ENCODE peak calls at places on chromosomes 7 and 10, in five cellular contexts. One of them, this sample, is unnamed.

GRCh38 chr7:22654836-22655235 is 72.2 kb upstream of the IL6 start:
- DNase-seq in HepG2: no peak
- DNase-seq in K562: no peak
- DNase-seq in SK-N-SH: no peak
- DNase-seq in HCT116: no peak
- DNase-seq in this sample: no peak

GRCh38 chr7:128174391-128174790 is 66.7 kb upstream of the LEP start:
- DNase-seq in HepG2: no peak
- DNase-seq in K562: no peak
- DNase-seq in SK-N-SH: no peak
- DNase-seq in HCT116: no peak
- DNase-seq in this sample: no peak

GRCh38 chr7:116802144-116802747 is 60.1 kb upstream of the CAPZA2 start:
- DNase-seq in HepG2: no peak
- DNase-seq in K562: no peak
- DNase-seq in SK-N-SH: no peak
- DNase-seq in HCT116: no peak
- DNase-seq in this sample: no peak

GRCh38 chr7:148547946-148548345 is 42.6 kb upstream of the C7orf33 start:
- DNase-seq in HepG2: no peak
- DNase-seq in K562: no peak
- DNase-seq in SK-N-SH: no peak
- DNase-seq in HCT116: no peak
- DNase-seq in this sample: no peak

GRCh38 chr10:30747633-30748032 is 118.1 kb upstream of the LYZL2 start:
- DNase-seq in HepG2: no peak
- DNase-seq in K562: no peak
- DNase-seq in SK-N-SH: peak
- DNase-seq in HCT116: no peak
- DNase-seq in this sample: no peak

GRCh38 chr10:92284112-92284704 is 6.7 kb downstream of the CPEB3 start:
- DNase-seq in HepG2: no peak
- DNase-seq in K562: no peak
- DNase-seq in SK-N-SH: no peak
- DNase-seq in HCT116: no peak
- DNase-seq in this sample: no peak

GRCh38 chr7:32045228-32045627 is 25.0 kb downstream of the PDE1C start:
- DNase-seq in HepG2: no peak
- DNase-seq in K562: no peak
- DNase-seq in SK-N-SH: no peak
- DNase-seq in HCT116: no peak
- DNase-seq in this sample: no peak

GRCh38 chr10:1648648-1649047 is 88.7 kb downstream of the ADARB2 start:
- DNase-seq in HepG2: no peak
- DNase-seq in K562: no peak
- DNase-seq in SK-N-SH: no peak
- DNase-seq in HCT116: no peak
- DNase-seq in this sample: no peak

GRCh38 chr10:109374215-109374614 is 549.1 kb downstream of the XPNPEP1 start:
- DNase-seq in HepG2: no peak
- DNase-seq in K562: no peak
- DNase-seq in SK-N-SH: no peak
- DNase-seq in HCT116: no peak
- DNase-seq in this sample: no peak

GRCh38 chr10:5632430-5632829 is 34.0 kb downstream of the ASB13 start:
- DNase-seq in HepG2: peak
- DNase-seq in K562: no peak
- DNase-seq in SK-N-SH: no peak
- DNase-seq in HCT116: no peak
- DNase-seq in this sample: no peak

GRCh38 chr7:1813394-1814088 is 143.5 kb downstream of the ELFN1 start:
- DNase-seq in HepG2: no peak
- DNase-seq in K562: no peak
- DNase-seq in SK-N-SH: peak
- DNase-seq in HCT116: no peak
- DNase-seq in this sample: no peak

GRCh38 chr7:150325110-150325611 is 1.8 kb upstream of the ACTR3C start:
- DNase-seq in HepG2: no peak
- DNase-seq in K562: no peak
- DNase-seq in SK-N-SH: no peak
- DNase-seq in HCT116: no peak
- DNase-seq in this sample: no peak

GRCh38 chr10:18689498-18689897 is 30.3 kb downstream of the ARL5B start:
- DNase-seq in HepG2: peak
- DNase-seq in K562: no peak
- DNase-seq in SK-N-SH: peak
- DNase-seq in HCT116: no peak
- DNase-seq in this sample: peak

GRCh38 chr7:52355059-52355458 is 680.4 kb upstream of the POM121L12 start:
- DNase-seq in HepG2: no peak
- DNase-seq in K562: no peak
- DNase-seq in SK-N-SH: no peak
- DNase-seq in HCT116: no peak
- DNase-seq in this sample: peak

GRCh38 chr7:157318015-157318706 is 18.6 kb upstream of the DNAJB6 start:
- DNase-seq in HepG2: no peak
- DNase-seq in K562: no peak
- DNase-seq in SK-N-SH: no peak
- DNase-seq in HCT116: no peak
- DNase-seq in this sample: peak

GRCh38 chr10:92760609-92761008 is 70.9 kb downstream of the HHEX start:
- DNase-seq in HepG2: no peak
- DNase-seq in K562: no peak
- DNase-seq in SK-N-SH: no peak
- DNase-seq in HCT116: no peak
- DNase-seq in this sample: no peak

GRCh38 chr7:131189488-131189887 is 138.2 kb upstream of the MKLN1 start:
- DNase-seq in HepG2: no peak
- DNase-seq in K562: no peak
- DNase-seq in SK-N-SH: no peak
- DNase-seq in HCT116: no peak
- DNase-seq in this sample: no peak

GRCh38 chr10:1381339-1381738 is 325.2 kb downstream of the WDR37 start:
- DNase-seq in HepG2: no peak
- DNase-seq in K562: no peak
- DNase-seq in SK-N-SH: no peak
- DNase-seq in HCT116: no peak
- DNase-seq in this sample: no peak

GRCh38 chr10:108817572-108817971 is 1105.7 kb downstream of the XPNPEP1 start:
- DNase-seq in HepG2: no peak
- DNase-seq in K562: no peak
- DNase-seq in SK-N-SH: no peak
- DNase-seq in HCT116: no peak
- DNase-seq in this sample: no peak

GRCh38 chr7:151676759-151677158 is 157.1 kb upstream of the RHEB start:
- DNase-seq in HepG2: no peak
- DNase-seq in K562: no peak
- DNase-seq in SK-N-SH: no peak
- DNase-seq in HCT116: no peak
- DNase-seq in this sample: no peak

GRCh38 chr10:78976825-78977760 is 91.7 kb upstream of the ZMIZ1 start:
- DNase-seq in HepG2: peak
- DNase-seq in K562: no peak
- DNase-seq in SK-N-SH: no peak
- DNase-seq in HCT116: no peak
- DNase-seq in this sample: no peak

GRCh38 chr10:78979938-78980337 is 88.8 kb upstream of the ZMIZ1 start:
- DNase-seq in HepG2: no peak
- DNase-seq in K562: no peak
- DNase-seq in SK-N-SH: no peak
- DNase-seq in HCT116: no peak
- DNase-seq in this sample: no peak

GRCh38 chr10:78980354-78980753 is 88.4 kb upstream of the ZMIZ1 start:
- DNase-seq in HepG2: no peak
- DNase-seq in K562: no peak
- DNase-seq in SK-N-SH: peak
- DNase-seq in HCT116: no peak
- DNase-seq in this sample: no peak

GRCh38 chr10:78980815-78981214 is 88.0 kb upstream of the ZMIZ1 start:
- DNase-seq in HepG2: no peak
- DNase-seq in K562: no peak
- DNase-seq in SK-N-SH: no peak
- DNase-seq in HCT116: no peak
- DNase-seq in this sample: no peak

DNA sequence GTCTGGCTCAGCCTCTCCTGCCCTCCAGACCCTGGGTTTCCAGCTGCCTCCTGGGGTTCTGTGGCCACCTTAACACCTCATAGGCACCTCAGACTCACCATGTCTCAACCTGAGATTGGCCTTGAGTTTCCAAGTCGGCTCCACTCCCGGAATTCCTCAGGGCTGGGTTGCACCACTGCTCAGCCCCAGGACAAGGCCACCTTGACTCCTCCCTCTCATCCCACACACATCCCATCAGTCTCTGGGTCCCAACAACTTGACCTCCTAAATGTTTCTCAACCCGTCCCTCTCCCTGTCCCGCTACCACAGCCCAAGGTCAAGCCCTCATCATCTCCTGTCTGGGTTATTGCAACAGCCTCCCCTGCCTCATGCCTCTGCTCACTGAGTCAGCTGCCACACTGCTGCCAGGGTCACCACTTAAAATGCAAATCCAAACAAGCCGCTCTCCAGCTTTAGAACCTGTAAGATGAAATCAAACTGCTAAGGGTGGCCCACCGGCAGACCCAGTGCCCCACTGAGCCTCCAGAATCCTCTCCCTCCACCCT is 90.9 kb upstream of the ZMIZ1 start:
- DNase-seq in HepG2: peak
- DNase-seq in K562: no peak
- DNase-seq in SK-N-SH: no peak
- DNase-seq in HCT116: no peak
- DNase-seq in this sample: no peak
- TF ChIP-seq JUND in HepG2: no peak
- TF ChIP-seq JUND in K562: no peak
- TF ChIP-seq JUND in SK-N-SH: no peak
- TF ChIP-seq JUND in HCT116: no peak
- TF ChIP-seq JUND in this sample: no peak

GRCh38 chr10:75709245-75709644 is 277.8 kb downstream of the LRMDA start:
- DNase-seq in HepG2: no peak
- DNase-seq in K562: no peak
- DNase-seq in SK-N-SH: no peak
- DNase-seq in HCT116: no peak
- DNase-seq in this sample: no peak

GRCh38 chr10:75707080-75707840 is 275.8 kb downstream of the LRMDA start:
- DNase-seq in HepG2: no peak
- DNase-seq in K562: no peak
- DNase-seq in SK-N-SH: no peak
- DNase-seq in HCT116: no peak
- DNase-seq in this sample: no peak

GRCh38 chr10:75705426-75705825 is 274.0 kb downstream of the LRMDA start:
- DNase-seq in HepG2: no peak
- DNase-seq in K562: no peak
- DNase-seq in SK-N-SH: no peak
- DNase-seq in HCT116: no peak
- DNase-seq in this sample: no peak

GRCh38 chr10:75709830-75710229 is 278.4 kb downstream of the LRMDA start:
- DNase-seq in HepG2: no peak
- DNase-seq in K562: no peak
- DNase-seq in SK-N-SH: no peak
- DNase-seq in HCT116: no peak
- DNase-seq in this sample: no peak

GRCh38 chr10:75708060-75708459 is 276.6 kb downstream of the LRMDA start:
- DNase-seq in HepG2: no peak
- DNase-seq in K562: no peak
- DNase-seq in SK-N-SH: no peak
- DNase-seq in HCT116: no peak
- DNase-seq in this sample: no peak
- TF ChIP-seq JUND in HepG2: no peak
- TF ChIP-seq JUND in K562: no peak
- TF ChIP-seq JUND in SK-N-SH: no peak
- TF ChIP-seq JUND in HCT116: no peak
- TF ChIP-seq JUND in this sample: no peak

GRCh38 chr7:70097639-70098038 is 499.4 kb downstream of the AUTS2 start:
- DNase-seq in HepG2: no peak
- DNase-seq in K562: no peak
- DNase-seq in SK-N-SH: no peak
- DNase-seq in HCT116: no peak
- DNase-seq in this sample: no peak
- TF ChIP-seq JUND in HepG2: no peak
- TF ChIP-seq JUND in K562: no peak
- TF ChIP-seq JUND in SK-N-SH: no peak
- TF ChIP-seq JUND in HCT116: no peak
- TF ChIP-seq JUND in this sample: no peak

GRCh38 chr10:123655763-123656162 is 10.4 kb upstream of the GPR26 start:
- DNase-seq in HepG2: no peak
- DNase-seq in K562: no peak
- DNase-seq in SK-N-SH: no peak
- DNase-seq in HCT116: no peak
- DNase-seq in this sample: no peak
- TF ChIP-seq JUND in HepG2: no peak
- TF ChIP-seq JUND in K562: no peak
- TF ChIP-seq JUND in SK-N-SH: no peak
- TF ChIP-seq JUND in HCT116: no peak
- TF ChIP-seq JUND in this sample: no peak

GRCh38 chr7:41732279-41733062 is 29.6 kb upstream of the INHBA start:
- DNase-seq in HepG2: no peak
- DNase-seq in K562: no peak
- DNase-seq in SK-N-SH: no peak
- DNase-seq in HCT116: peak
- DNase-seq in this sample: no peak
- TF ChIP-seq JUND in HepG2: no peak
- TF ChIP-seq JUND in K562: no peak
- TF ChIP-seq JUND in SK-N-SH: no peak
- TF ChIP-seq JUND in HCT116: no peak
- TF ChIP-seq JUND in this sample: no peak

GRCh38 chr10:126302831-126303230 is 85.4 kb downstream of the ADAM12 start:
- DNase-seq in HepG2: no peak
- DNase-seq in K562: no peak
- DNase-seq in SK-N-SH: no peak
- DNase-seq in HCT116: no peak
- DNase-seq in this sample: no peak
- TF ChIP-seq JUND in HepG2: no peak
- TF ChIP-seq JUND in K562: no peak
- TF ChIP-seq JUND in SK-N-SH: no peak
- TF ChIP-seq JUND in HCT116: no peak
- TF ChIP-seq JUND in this sample: no peak

This sample was measured in T47D.